ENCODE peak calls at places on chromosomes 13 and 19, in nine cellular contexts. One of them, this sample, is unnamed.

GRCh38 chr19:5823579-5824281 is 15.8 kb downstream of the FUT6 start:
- DNase-seq in NCI-H2029 treated with DMSO at 0.1 percent for 48 hours: no peak
- DNase-seq in T-cell: no peak
- DNase-seq in nephron progenitor cell: no peak
- DNase-seq in uterus: no peak
- DNase-seq in EH: peak
- DNase-seq in astrocyte of the spinal cord: no peak
- DNase-seq in transverse colon: peak
- DNase-seq in iPS DF 19.7: no peak
- DNase-seq in this sample: no peak

GRCh38 chr19:51129716-51130115 is 5.0 kb downstream of the SIGLEC9 start:
- DNase-seq in NCI-H2029 treated with DMSO at 0.1 percent for 48 hours: no peak
- DNase-seq in T-cell: no peak
- DNase-seq in nephron progenitor cell: no peak
- DNase-seq in uterus: no peak
- DNase-seq in EH: no peak
- DNase-seq in astrocyte of the spinal cord: no peak
- DNase-seq in transverse colon: no peak
- DNase-seq in iPS DF 19.7: no peak
- DNase-seq in this sample: no peak

GRCh38 chr13:111411186-111411858 is 90.9 kb downstream of the TEX29 start:
- DNase-seq in NCI-H2029 treated with DMSO at 0.1 percent for 48 hours: no peak
- DNase-seq in T-cell: no peak
- DNase-seq in nephron progenitor cell: no peak
- DNase-seq in uterus: no peak
- DNase-seq in EH: no peak
- DNase-seq in astrocyte of the spinal cord: no peak
- DNase-seq in transverse colon: no peak
- DNase-seq in iPS DF 19.7: no peak
- DNase-seq in this sample: no peak

GRCh38 chr13:78102121-78102677 is 183.6 kb upstream of the EDNRB start:
- DNase-seq in NCI-H2029 treated with DMSO at 0.1 percent for 48 hours: no peak
- DNase-seq in T-cell: no peak
- DNase-seq in nephron progenitor cell: no peak
- DNase-seq in uterus: peak
- DNase-seq in EH: peak
- DNase-seq in astrocyte of the spinal cord: peak
- DNase-seq in transverse colon: peak
- DNase-seq in iPS DF 19.7: no peak
- DNase-seq in this sample: peak

GRCh38 chr13:74217816-74218215 is 83.6 kb upstream of the KLF12 start:
- DNase-seq in NCI-H2029 treated with DMSO at 0.1 percent for 48 hours: no peak
- DNase-seq in T-cell: no peak
- DNase-seq in nephron progenitor cell: no peak
- DNase-seq in uterus: no peak
- DNase-seq in EH: peak
- DNase-seq in astrocyte of the spinal cord: peak
- DNase-seq in transverse colon: no peak
- DNase-seq in iPS DF 19.7: no peak
- DNase-seq in this sample: no peak

GRCh38 chr13:63700366-63700765 is 2284.7 kb upstream of the PCDH20 start:
- DNase-seq in NCI-H2029 treated with DMSO at 0.1 percent for 48 hours: no peak
- DNase-seq in T-cell: no peak
- DNase-seq in nephron progenitor cell: no peak
- DNase-seq in uterus: no peak
- DNase-seq in EH: peak
- DNase-seq in astrocyte of the spinal cord: no peak
- DNase-seq in transverse colon: no peak
- DNase-seq in iPS DF 19.7: no peak
- DNase-seq in this sample: no peak

GRCh38 chr19:35439921-35440320 is 8.1 kb upstream of the FFAR2 start:
- DNase-seq in NCI-H2029 treated with DMSO at 0.1 percent for 48 hours: no peak
- DNase-seq in T-cell: no peak
- DNase-seq in nephron progenitor cell: no peak
- DNase-seq in uterus: no peak
- DNase-seq in EH: no peak
- DNase-seq in astrocyte of the spinal cord: no peak
- DNase-seq in transverse colon: no peak
- DNase-seq in iPS DF 19.7: no peak
- DNase-seq in this sample: no peak

GRCh38 chr19:52094526-52094925 is 1.0 kb downstream of the ZNF841 start:
- DNase-seq in NCI-H2029 treated with DMSO at 0.1 percent for 48 hours: no peak
- DNase-seq in T-cell: no peak
- DNase-seq in nephron progenitor cell: no peak
- DNase-seq in uterus: no peak
- DNase-seq in EH: peak
- DNase-seq in astrocyte of the spinal cord: no peak
- DNase-seq in transverse colon: no peak
- DNase-seq in iPS DF 19.7: no peak
- DNase-seq in this sample: no peak

GRCh38 chr13:114078501-114079451 is 53.6 kb downstream of the RASA3 start:
- DNase-seq in NCI-H2029 treated with DMSO at 0.1 percent for 48 hours: no peak
- DNase-seq in T-cell: no peak
- DNase-seq in nephron progenitor cell: no peak
- DNase-seq in uterus: peak
- DNase-seq in EH: peak
- DNase-seq in astrocyte of the spinal cord: peak
- DNase-seq in transverse colon: peak
- DNase-seq in iPS DF 19.7: no peak
- DNase-seq in this sample: peak

GRCh38 chr13:102580552-102581169 is 16.1 kb upstream of the TPP2 start:
- DNase-seq in NCI-H2029 treated with DMSO at 0.1 percent for 48 hours: peak
- DNase-seq in T-cell: peak
- DNase-seq in nephron progenitor cell: peak
- DNase-seq in uterus: peak
- DNase-seq in EH: peak
- DNase-seq in astrocyte of the spinal cord: peak
- DNase-seq in transverse colon: no peak
- DNase-seq in iPS DF 19.7: no peak
- DNase-seq in this sample: peak

GRCh38 chr19:2726904-2727639 is 5.9 kb upstream of the DIRAS1 start:
- DNase-seq in NCI-H2029 treated with DMSO at 0.1 percent for 48 hours: no peak
- DNase-seq in T-cell: no peak
- DNase-seq in nephron progenitor cell: no peak
- DNase-seq in uterus: no peak
- DNase-seq in EH: no peak
- DNase-seq in astrocyte of the spinal cord: no peak
- DNase-seq in transverse colon: peak
- DNase-seq in iPS DF 19.7: no peak
- DNase-seq in this sample: no peak

GRCh38 chr13:44120814-44121505 is 241.3 kb downstream of the LACC1 start:
- DNase-seq in NCI-H2029 treated with DMSO at 0.1 percent for 48 hours: no peak
- DNase-seq in T-cell: no peak
- DNase-seq in nephron progenitor cell: no peak
- DNase-seq in uterus: no peak
- DNase-seq in EH: no peak
- DNase-seq in astrocyte of the spinal cord: no peak
- DNase-seq in transverse colon: no peak
- DNase-seq in iPS DF 19.7: no peak
- DNase-seq in this sample: no peak

GRCh38 chr19:2573916-2574315 is 98.0 kb downstream of the GADD45B start:
- DNase-seq in NCI-H2029 treated with DMSO at 0.1 percent for 48 hours: no peak
- DNase-seq in T-cell: no peak
- DNase-seq in nephron progenitor cell: no peak
- DNase-seq in uterus: no peak
- DNase-seq in EH: no peak
- DNase-seq in astrocyte of the spinal cord: no peak
- DNase-seq in transverse colon: no peak
- DNase-seq in iPS DF 19.7: no peak
- DNase-seq in this sample: no peak

GRCh38 chr19:677201-677600 is 1.0 kb downstream of the FSTL3 start:
- DNase-seq in NCI-H2029 treated with DMSO at 0.1 percent for 48 hours: no peak
- DNase-seq in T-cell: no peak
- DNase-seq in nephron progenitor cell: no peak
- DNase-seq in uterus: peak
- DNase-seq in EH: peak
- DNase-seq in astrocyte of the spinal cord: peak
- DNase-seq in transverse colon: peak
- DNase-seq in iPS DF 19.7: no peak
- DNase-seq in this sample: peak

GRCh38 chr19:4375620-4376228 is 24.6 kb downstream of the SH3GL1 start:
- DNase-seq in NCI-H2029 treated with DMSO at 0.1 percent for 48 hours: no peak
- DNase-seq in T-cell: no peak
- DNase-seq in nephron progenitor cell: no peak
- DNase-seq in uterus: peak
- DNase-seq in EH: peak
- DNase-seq in astrocyte of the spinal cord: peak
- DNase-seq in transverse colon: peak
- DNase-seq in iPS DF 19.7: no peak
- DNase-seq in this sample: peak

GRCh38 chr19:31232871-31233270 is 116.4 kb downstream of the TSHZ3 start:
- DNase-seq in NCI-H2029 treated with DMSO at 0.1 percent for 48 hours: no peak
- DNase-seq in T-cell: no peak
- DNase-seq in nephron progenitor cell: no peak
- DNase-seq in uterus: no peak
- DNase-seq in EH: peak
- DNase-seq in astrocyte of the spinal cord: peak
- DNase-seq in transverse colon: no peak
- DNase-seq in iPS DF 19.7: no peak
- DNase-seq in this sample: peak

GRCh38 chr13:86601351-86601750 is 802.1 kb upstream of the SLITRK6 start:
- DNase-seq in NCI-H2029 treated with DMSO at 0.1 percent for 48 hours: no peak
- DNase-seq in T-cell: no peak
- DNase-seq in nephron progenitor cell: no peak
- DNase-seq in uterus: no peak
- DNase-seq in EH: no peak
- DNase-seq in astrocyte of the spinal cord: peak
- DNase-seq in transverse colon: no peak
- DNase-seq in iPS DF 19.7: no peak
- DNase-seq in this sample: no peak

GRCh38 chr19:36097036-36097435 is 13.9 kb upstream of the OVOL3 start:
- DNase-seq in NCI-H2029 treated with DMSO at 0.1 percent for 48 hours: no peak
- DNase-seq in T-cell: no peak
- DNase-seq in nephron progenitor cell: no peak
- DNase-seq in uterus: no peak
- DNase-seq in EH: no peak
- DNase-seq in astrocyte of the spinal cord: no peak
- DNase-seq in transverse colon: no peak
- DNase-seq in iPS DF 19.7: no peak
- DNase-seq in this sample: no peak

GRCh38 chr19:53132231-53132991 is at the start of gene ZNF415:
- DNase-seq in NCI-H2029 treated with DMSO at 0.1 percent for 48 hours: peak
- DNase-seq in T-cell: peak
- DNase-seq in nephron progenitor cell: peak
- DNase-seq in uterus: peak
- DNase-seq in EH: peak
- DNase-seq in astrocyte of the spinal cord: peak
- DNase-seq in transverse colon: peak
- DNase-seq in iPS DF 19.7: peak
- DNase-seq in this sample: peak

GRCh38 chr13:30132623-30133553 is 174.5 kb downstream of the KATNAL1 start:
- DNase-seq in NCI-H2029 treated with DMSO at 0.1 percent for 48 hours: peak
- DNase-seq in T-cell: peak
- DNase-seq in nephron progenitor cell: peak
- DNase-seq in uterus: peak
- DNase-seq in EH: peak
- DNase-seq in astrocyte of the spinal cord: peak
- DNase-seq in transverse colon: peak
- DNase-seq in iPS DF 19.7: peak
- DNase-seq in this sample: peak

GRCh38 chr13:95676100-95676774 is 702 bp upstream of the DNAJC3 start:
- DNase-seq in NCI-H2029 treated with DMSO at 0.1 percent for 48 hours: no peak
- DNase-seq in T-cell: peak
- DNase-seq in nephron progenitor cell: no peak
- DNase-seq in uterus: no peak
- DNase-seq in EH: peak
- DNase-seq in astrocyte of the spinal cord: peak
- DNase-seq in transverse colon: peak
- DNase-seq in iPS DF 19.7: no peak
- DNase-seq in this sample: peak

GRCh38 chr13:74633734-74634133 is 499.5 kb upstream of the KLF12 start:
- DNase-seq in NCI-H2029 treated with DMSO at 0.1 percent for 48 hours: no peak
- DNase-seq in T-cell: no peak
- DNase-seq in nephron progenitor cell: no peak
- DNase-seq in uterus: no peak
- DNase-seq in EH: no peak
- DNase-seq in astrocyte of the spinal cord: no peak
- DNase-seq in transverse colon: no peak
- DNase-seq in iPS DF 19.7: no peak
- DNase-seq in this sample: no peak

GRCh38 chr13:113205428-113205931 is 3.0 kb downstream of the PCID2 start:
- DNase-seq in NCI-H2029 treated with DMSO at 0.1 percent for 48 hours: no peak
- DNase-seq in T-cell: no peak
- DNase-seq in nephron progenitor cell: no peak
- DNase-seq in uterus: no peak
- DNase-seq in EH: peak
- DNase-seq in astrocyte of the spinal cord: peak
- DNase-seq in transverse colon: no peak
- DNase-seq in iPS DF 19.7: no peak
- DNase-seq in this sample: peak

GRCh38 chr19:10828981-10829821 is 6.8 kb downstream of the TMED1 start:
- DNase-seq in NCI-H2029 treated with DMSO at 0.1 percent for 48 hours: no peak
- DNase-seq in T-cell: no peak
- DNase-seq in nephron progenitor cell: no peak
- DNase-seq in uterus: no peak
- DNase-seq in EH: no peak
- DNase-seq in astrocyte of the spinal cord: no peak
- DNase-seq in transverse colon: no peak
- DNase-seq in iPS DF 19.7: no peak
- DNase-seq in this sample: no peak

GRCh38 chr19:37718357-37718756 is 1.2 kb downstream of the ZNF607 start:
- DNase-seq in NCI-H2029 treated with DMSO at 0.1 percent for 48 hours: no peak
- DNase-seq in T-cell: no peak
- DNase-seq in nephron progenitor cell: no peak
- DNase-seq in uterus: no peak
- DNase-seq in EH: no peak
- DNase-seq in astrocyte of the spinal cord: no peak
- DNase-seq in transverse colon: no peak
- DNase-seq in iPS DF 19.7: no peak
- DNase-seq in this sample: no peak

GRCh38 chr19:3132971-3133792 is 2.7 kb upstream of the GNA15 start:
- DNase-seq in NCI-H2029 treated with DMSO at 0.1 percent for 48 hours: no peak
- DNase-seq in T-cell: peak
- DNase-seq in nephron progenitor cell: no peak
- DNase-seq in uterus: no peak
- DNase-seq in EH: peak
- DNase-seq in astrocyte of the spinal cord: peak
- DNase-seq in transverse colon: peak
- DNase-seq in iPS DF 19.7: no peak
- DNase-seq in this sample: no peak

GRCh38 chr13:109428146-109428545 is 358.2 kb downstream of the IRS2 start:
- DNase-seq in NCI-H2029 treated with DMSO at 0.1 percent for 48 hours: no peak
- DNase-seq in T-cell: no peak
- DNase-seq in nephron progenitor cell: no peak
- DNase-seq in uterus: no peak
- DNase-seq in EH: no peak
- DNase-seq in astrocyte of the spinal cord: no peak
- DNase-seq in transverse colon: no peak
- DNase-seq in iPS DF 19.7: no peak
- DNase-seq in this sample: no peak

GRCh38 chr19:34962945-34963530 is 991 bp downstream of the ZNF792 start:
- DNase-seq in NCI-H2029 treated with DMSO at 0.1 percent for 48 hours: no peak
- DNase-seq in T-cell: no peak
- DNase-seq in nephron progenitor cell: no peak
- DNase-seq in uterus: no peak
- DNase-seq in EH: no peak
- DNase-seq in astrocyte of the spinal cord: peak
- DNase-seq in transverse colon: no peak
- DNase-seq in iPS DF 19.7: no peak
- DNase-seq in this sample: no peak

GRCh38 chr13:28492527-28493367 is 2.2 kb downstream of the FLT1 start:
- DNase-seq in NCI-H2029 treated with DMSO at 0.1 percent for 48 hours: no peak
- DNase-seq in T-cell: peak
- DNase-seq in nephron progenitor cell: no peak
- DNase-seq in uterus: no peak
- DNase-seq in EH: peak
- DNase-seq in astrocyte of the spinal cord: no peak
- DNase-seq in transverse colon: no peak
- DNase-seq in iPS DF 19.7: no peak
- DNase-seq in this sample: no peak

GRCh38 chr13:74061939-74062595 is 72.1 kb downstream of the KLF12 start:
- DNase-seq in NCI-H2029 treated with DMSO at 0.1 percent for 48 hours: no peak
- DNase-seq in T-cell: peak
- DNase-seq in nephron progenitor cell: no peak
- DNase-seq in uterus: peak
- DNase-seq in EH: peak
- DNase-seq in astrocyte of the spinal cord: peak
- DNase-seq in transverse colon: no peak
- DNase-seq in iPS DF 19.7: no peak
- DNase-seq in this sample: no peak

GRCh38 chr19:14472202-14472961 is 2.8 kb downstream of the PTGER1 start:
- DNase-seq in NCI-H2029 treated with DMSO at 0.1 percent for 48 hours: no peak
- DNase-seq in T-cell: peak
- DNase-seq in nephron progenitor cell: peak
- DNase-seq in uterus: peak
- DNase-seq in EH: peak
- DNase-seq in astrocyte of the spinal cord: peak
- DNase-seq in transverse colon: peak
- DNase-seq in iPS DF 19.7: no peak
- DNase-seq in this sample: no peak

This sample was measured in foreskin keratinocyte.